ENCODE peak calls at places on chromosomes 11 and 22, in nine cellular contexts. N is NB4, U is HCT116, A is ovary, C is spleen, H is A549, R is esophagus squamous epithelium, W is lower leg skin, Z is GM12878. G is an unnamed sample.

GRCh38 chr11:43557553-43558031 is 122.9 kb upstream of the HSD17B12 start:
- DNase-seq in N (no peak), U (no peak), A (peak), C (no peak), H (no peak), R (no peak), W (peak), Z (no peak), G (no peak)

GRCh38 chr11:81644239-81644840 is 1089.3 kb downstream of the FAM181B start:
- DNase-seq in N (peak), U (peak), A (no peak), C (no peak), H (peak), R (no peak), W (no peak), Z (no peak), G (no peak)

GRCh38 chr11:69249641-69250502 is 44.1 kb upstream of the MYEOV start:
- DNase-seq in N (no peak), U (no peak), A (no peak), C (no peak), H (no peak), R (no peak), W (peak), Z (no peak), G (no peak)

GRCh38 chr22:50201191-50202129 is 649 bp downstream of the SELENOO start:
- DNase-seq in N (peak), U (no peak), A (peak), C (peak), H (no peak), R (no peak), W (no peak), Z (no peak), G (no peak)

GRCh38 chr11:73346186-73346935 is 29.8 kb upstream of the RELT start:
- DNase-seq in N (no peak), U (no peak), A (no peak), C (no peak), H (no peak), R (no peak), W (no peak), Z (no peak), G (no peak)

GRCh38 chr11:64501500-64502427 is 89.3 kb upstream of the SLC22A12 start:
- DNase-seq in N (no peak), U (no peak), A (no peak), C (no peak), H (no peak), R (no peak), W (peak), Z (no peak), G (no peak)

GRCh38 chr11:132895340-132895739 is 637.0 kb downstream of the OPCML start:
- DNase-seq in N (no peak), U (no peak), A (no peak), C (no peak), H (no peak), R (no peak), W (no peak), Z (no peak), G (no peak)

GRCh38 chr11:92083123-92083522 is 141.5 kb upstream of the FAT3 start:
- DNase-seq in N (no peak), U (no peak), A (no peak), C (no peak), H (no peak), R (no peak), W (no peak), Z (no peak), G (no peak)

GRCh38 chr22:29128891-29129643 is 56.2 kb downstream of the KREMEN1 start:
- DNase-seq in N (peak), U (no peak), A (no peak), C (no peak), H (no peak), R (no peak), W (peak), Z (no peak), G (no peak)

GRCh38 chr11:94501522-94501921 is 7.7 kb downstream of the ANKRD49 start:
- DNase-seq in N (no peak), U (no peak), A (no peak), C (no peak), H (no peak), R (no peak), W (no peak), Z (no peak), G (no peak)

GRCh38 chr11:72370201-72370600 is 64.1 kb downstream of the CLPB start:
- DNase-seq in N (no peak), U (no peak), A (no peak), C (no peak), H (no peak), R (no peak), W (no peak), Z (no peak), G (no peak)

GRCh38 chr11:57071829-57072228 is 83.1 kb downstream of the OR5AK2 start:
- DNase-seq in N (no peak), U (no peak), A (no peak), C (no peak), H (no peak), R (no peak), W (no peak), Z (no peak), G (no peak)

GRCh38 chr22:40178417-40179409 is 988 bp downstream of the TNRC6B start:
- DNase-seq in N (peak), U (no peak), A (no peak), C (peak), H (no peak), R (no peak), W (no peak), Z (no peak), G (no peak)

GRCh38 chr11:103947566-103947919 is 88.9 kb upstream of the DDI1 start:
- DNase-seq in N (no peak), U (no peak), A (no peak), C (no peak), H (no peak), R (no peak), W (no peak), Z (no peak), G (peak)

GRCh38 chr11:3044004-3044403 is 13.2 kb downstream of the CARS1 start:
- DNase-seq in N (no peak), U (no peak), A (no peak), C (peak), H (no peak), R (no peak), W (no peak), Z (no peak), G (peak)

GRCh38 chr11:97414801-97415200 is 1025.0 kb downstream of the JRKL start:
- DNase-seq in N (no peak), U (no peak), A (no peak), C (no peak), H (no peak), R (no peak), W (no peak), Z (no peak), G (no peak)

GRCh38 chr11:66563832-66564231 is 4.6 kb downstream of the CTSF start:
- DNase-seq in N (no peak), U (no peak), A (no peak), C (no peak), H (no peak), R (no peak), W (no peak), Z (no peak), G (no peak)

GRCh38 chr22:44920183-44920582 is 89.6 kb downstream of the PHF21B start:
- DNase-seq in N (no peak), U (no peak), A (no peak), C (peak), H (no peak), R (no peak), W (no peak), Z (no peak), G (no peak)

GRCh38 chr11:101456812-101457211 is 127.0 kb downstream of the TRPC6 start:
- DNase-seq in N (no peak), U (no peak), A (no peak), C (no peak), H (no peak), R (no peak), W (no peak), Z (no peak), G (no peak)

GRCh38 chr11:21615871-21616270 is 577.0 kb upstream of the ANO5 start:
- DNase-seq in N (no peak), U (no peak), A (no peak), C (no peak), H (no peak), R (no peak), W (no peak), Z (no peak), G (no peak)

GRCh38 chr11:20162340-20162739 is 2.1 kb upstream of the DBX1 start:
- DNase-seq in N (no peak), U (no peak), A (no peak), C (no peak), H (no peak), R (no peak), W (no peak), Z (no peak), G (no peak)

GRCh38 chr11:20934521-20934920 is 265.1 kb downstream of the NELL1 start:
- DNase-seq in N (no peak), U (no peak), A (no peak), C (no peak), H (no peak), R (no peak), W (no peak), Z (no peak), G (no peak)

GRCh38 chr11:84412862-84413261 is 1126.7 kb upstream of the CCDC90B start:
- DNase-seq in N (no peak), U (no peak), A (no peak), C (no peak), H (no peak), R (no peak), W (no peak), Z (no peak), G (no peak)

GRCh38 chr22:41074941-41075710 is 17.3 kb upstream of the EP300 start:
- DNase-seq in N (no peak), U (no peak), A (no peak), C (no peak), H (no peak), R (no peak), W (no peak), Z (no peak), G (no peak)

GRCh38 chr11:64876835-64877341 is 1.5 kb downstream of the EHD1 start:
- DNase-seq in N (no peak), U (no peak), A (no peak), C (peak), H (no peak), R (no peak), W (peak), Z (no peak), G (peak)

GRCh38 chr11:123736769-123737168 is 4.7 kb downstream of the ZNF202 start:
- DNase-seq in N (no peak), U (no peak), A (no peak), C (no peak), H (no peak), R (no peak), W (no peak), Z (no peak), G (no peak)

GRCh38 chr11:105696000-105696399 is 86.1 kb downstream of the GRIA4 start:
- DNase-seq in N (no peak), U (no peak), A (no peak), C (no peak), H (no peak), R (no peak), W (no peak), Z (no peak), G (no peak)

GRCh38 chr22:41657709-41658108 is 31.0 kb downstream of the SNU13 start:
- DNase-seq in N (no peak), U (no peak), A (no peak), C (no peak), H (no peak), R (no peak), W (peak), Z (no peak), G (no peak)

GRCh38 chr11:121090145-121090721 is 10.8 kb upstream of the TECTA start:
- DNase-seq in N (no peak), U (no peak), A (no peak), C (no peak), H (no peak), R (no peak), W (no peak), Z (no peak), G (no peak)

GRCh38 chr22:23216331-23217170 is 36.2 kb downstream of the BCR start:
- DNase-seq in N (peak), U (no peak), A (peak), C (peak), H (no peak), R (no peak), W (no peak), Z (no peak), G (no peak)

GRCh38 chr11:65782816-65783228 is 2.0 kb upstream of the AP5B1 start:
- DNase-seq in N (no peak), U (no peak), A (no peak), C (no peak), H (no peak), R (no peak), W (no peak), Z (no peak), G (no peak)

GRCh38 chr11:123233280-123233977 is 38.4 kb upstream of the CLMP start:
- DNase-seq in N (no peak), U (no peak), A (no peak), C (no peak), H (no peak), R (no peak), W (no peak), Z (peak), G (no peak)

GRCh38 chr11:134679592-134679991 is 267.6 kb upstream of the B3GAT1 start:
- DNase-seq in N (no peak), U (no peak), A (no peak), C (no peak), H (no peak), R (no peak), W (peak), Z (no peak), G (no peak)

DNA sequence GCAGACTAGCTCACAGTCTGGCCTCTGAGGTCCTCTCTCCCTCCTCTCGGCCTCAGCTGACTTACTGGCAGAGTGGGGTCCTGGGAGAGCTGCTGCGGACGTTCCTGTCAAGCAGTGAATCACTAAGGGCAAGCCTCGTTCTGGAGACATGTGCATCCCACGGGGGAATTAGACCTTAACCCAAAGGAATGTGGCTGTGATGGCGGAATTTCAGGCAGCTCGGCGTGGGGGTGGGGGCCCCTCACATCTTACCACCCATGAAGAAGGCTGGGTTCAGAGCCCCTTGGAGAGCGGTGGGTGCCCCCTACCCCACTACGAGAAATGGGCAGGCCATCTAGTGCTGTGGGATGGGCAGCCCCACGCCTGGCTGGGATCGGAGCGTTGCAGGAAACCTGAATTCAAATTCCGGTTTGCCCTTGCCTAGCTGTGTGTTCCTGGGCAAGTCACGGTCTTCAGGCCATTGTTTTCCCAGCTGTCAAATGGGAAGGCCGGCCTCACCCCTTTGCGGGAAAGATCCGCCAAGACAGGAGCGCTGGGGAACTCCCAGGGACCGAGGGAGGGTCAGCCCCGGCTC is 559 bp downstream of the LRRC32 start:
- DNase-seq in N (no peak), U (no peak), A (peak), C (peak), H (no peak), R (no peak), W (peak), Z (no peak), G (no peak)
- H3K4me3 ChIP-seq in N (no peak), U (peak), A (peak), C (peak), H (peak), R (peak), W (peak), Z (peak), G (peak)

GRCh38 chr11:125064070-125064469 is 965 bp downstream of the SLC37A2 start:
- DNase-seq in N (no peak), U (no peak), A (no peak), C (no peak), H (no peak), R (no peak), W (peak), Z (no peak), G (no peak)

GRCh38 chr11:125062196-125062930 is 742 bp upstream of the SLC37A2 start:
- DNase-seq in N (peak), U (no peak), A (no peak), C (no peak), H (no peak), R (no peak), W (no peak), Z (no peak), G (no peak)

GRCh38 chr11:125063429-125064043 is 431 bp downstream of the SLC37A2 start:
- DNase-seq in N (peak), U (no peak), A (no peak), C (peak), H (no peak), R (no peak), W (peak), Z (no peak), G (no peak)

GRCh38 chr11:125061237-125061636 is 1.9 kb upstream of the SLC37A2 start:
- DNase-seq in N (no peak), U (no peak), A (peak), C (no peak), H (no peak), R (no peak), W (no peak), Z (no peak), G (no peak)

DNA sequence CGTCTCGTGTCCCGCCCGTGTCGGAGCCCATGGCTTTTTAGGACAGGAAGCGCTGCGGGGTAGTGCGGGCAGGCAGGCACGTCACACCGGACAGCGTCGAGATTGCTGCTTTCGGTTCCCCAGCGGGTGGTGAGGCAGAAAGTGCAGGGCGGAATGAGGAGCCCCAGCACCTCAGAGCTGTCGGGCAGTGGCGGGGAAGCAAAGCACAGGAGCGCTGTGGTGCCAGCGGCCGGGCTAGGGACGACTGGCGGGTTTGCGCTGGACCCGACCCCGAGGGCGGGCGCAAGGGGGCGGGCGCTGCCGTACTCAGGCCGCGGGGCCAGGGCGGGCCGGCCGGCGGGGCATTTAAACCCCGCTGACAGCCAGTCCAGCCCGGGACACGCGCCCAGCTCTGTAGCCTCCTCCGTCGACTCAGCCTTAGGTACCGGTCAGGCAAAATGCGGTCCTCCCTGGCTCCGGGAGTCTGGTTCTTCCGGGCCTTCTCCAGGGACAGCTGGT is at the start of gene SLC37A2:
- DNase-seq in N (peak), U (no peak), A (peak), C (peak), H (peak), R (no peak), W (peak), Z (peak), G (peak)
- TF ChIP-seq POLR2A in N (no peak), U (no peak), A (no peak), C (no peak), H (no peak), R (peak), W (no peak), Z (peak), G (peak)

GRCh38 chr11:1446623-1447022 is 40.0 kb downstream of the MOB2 start:
- DNase-seq in N (no peak), U (no peak), A (no peak), C (no peak), H (no peak), R (no peak), W (no peak), Z (no peak), G (no peak)

GRCh38 chr11:1450344-1450875 is 36.2 kb downstream of the MOB2 start:
- DNase-seq in N (no peak), U (no peak), A (no peak), C (no peak), H (no peak), R (no peak), W (no peak), Z (no peak), G (no peak)

GRCh38 chr11:1448882-1449281 is 37.7 kb downstream of the MOB2 start:
- DNase-seq in N (no peak), U (no peak), A (no peak), C (no peak), H (no peak), R (no peak), W (no peak), Z (no peak), G (no peak)

GRCh38 chr11:1449516-1450270 is 36.9 kb downstream of the MOB2 start:
- DNase-seq in N (no peak), U (no peak), A (no peak), C (no peak), H (no peak), R (no peak), W (no peak), Z (no peak), G (no peak)

DNA sequence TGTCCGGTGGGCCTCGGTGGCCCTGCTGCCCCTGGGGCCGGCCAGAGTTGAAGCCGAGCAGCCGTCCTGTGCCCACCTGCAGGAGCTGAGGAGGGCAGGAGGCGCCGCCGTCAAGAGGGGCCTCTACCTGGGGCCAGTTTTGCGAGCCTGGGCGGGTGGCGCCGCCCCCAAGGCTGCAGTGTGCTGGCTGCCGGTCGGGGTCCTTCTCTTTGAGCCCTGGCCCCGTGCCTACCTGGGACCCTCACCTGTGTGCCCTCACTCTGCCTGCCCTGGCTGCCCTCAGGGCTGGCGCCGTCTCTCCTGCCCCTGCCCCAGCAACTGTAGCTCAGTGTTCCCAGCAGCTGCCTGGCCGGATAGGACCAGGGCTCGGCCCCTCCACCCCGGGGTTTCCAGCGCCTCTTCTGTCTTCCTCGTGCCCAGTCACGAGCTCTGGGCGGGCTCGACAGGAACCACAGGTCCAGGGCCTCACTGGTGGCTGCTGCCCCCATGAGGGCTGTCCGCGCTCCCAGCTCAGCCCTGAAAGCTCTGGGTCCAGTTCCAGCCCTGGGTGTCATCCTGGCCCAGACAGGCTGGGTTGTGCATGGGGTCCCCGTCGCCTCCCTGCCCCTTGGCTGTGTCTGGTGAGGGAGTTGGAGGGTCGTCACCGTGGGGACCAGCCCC is 38.3 kb downstream of the MOB2 start:
- DNase-seq in N (no peak), U (no peak), A (no peak), C (no peak), H (no peak), R (no peak), W (no peak), Z (no peak), G (no peak)
- TF ChIP-seq CTCF in N (no peak), U (no peak), A (no peak), C (no peak), H (no peak), R (no peak), W (no peak), Z (no peak), G (no peak)

GRCh38 chr22:30921108-30921507 is 47.5 kb downstream of the MORC2 start:
- DNase-seq in N (peak), U (no peak), A (no peak), C (no peak), H (no peak), R (no peak), W (peak), Z (no peak), G (no peak)

GRCh38 chr22:30918761-30919160 is 49.8 kb downstream of the MORC2 start:
- DNase-seq in N (no peak), U (no peak), A (no peak), C (no peak), H (no peak), R (no peak), W (peak), Z (no peak), G (no peak)

GRCh38 chr22:30919973-30920372 is 48.6 kb downstream of the MORC2 start:
- DNase-seq in N (no peak), U (no peak), A (no peak), C (no peak), H (no peak), R (no peak), W (peak), Z (no peak), G (no peak)

GRCh38 chr22:30922151-30922611 is 46.4 kb downstream of the MORC2 start:
- DNase-seq in N (peak), U (no peak), A (peak), C (peak), H (no peak), R (no peak), W (peak), Z (peak), G (peak)

GRCh38 chr22:30920407-30920806 is 48.2 kb downstream of the MORC2 start:
- DNase-seq in N (peak), U (peak), A (peak), C (peak), H (peak), R (no peak), W (peak), Z (peak), G (peak)
- H3K4me3 ChIP-seq in N (peak), U (no peak), A (no peak), C (no peak), H (no peak), R (peak), W (no peak), Z (peak), G (no peak)

GRCh38 chr22:37484115-37485005 is 1.8 kb downstream of the MFNG start:
- DNase-seq in N (no peak), U (no peak), A (no peak), C (peak), H (no peak), R (peak), W (peak), Z (peak), G (peak)
- TF ChIP-seq POLR2A in N (no peak), U (no peak), A (no peak), C (no peak), H (no peak), R (peak), W (no peak), Z (peak), G (no peak)

GRCh38 chr22:19981171-19981960 is 35.3 kb downstream of the ARVCF start:
- DNase-seq in N (no peak), U (no peak), A (peak), C (peak), H (no peak), R (no peak), W (no peak), Z (no peak), G (no peak)
- TF ChIP-seq CTCF in N (no peak), U (no peak), A (no peak), C (no peak), H (no peak), R (no peak), W (no peak), Z (no peak), G (no peak)